ENCODE peak calls at places on chromosomes 3 and 15, in nine cellular contexts. Y is stimulated activated effector memory CD8-positive, alpha-beta T cell treated with anti-CD3 and anti-CD28 coated beads, Interleukin-12 subunit alpha, Interleukin-12 subunit beta, amount 100 ng/mL, for 72 hours; Q is activated naive CD8-positive, alpha-beta T cell treated with anti-CD3 and anti-CD28 coated beads, Interleukin-2, amount 50 U/mL, for 24 hours; G is epithelial cell of proximal tubule; O is NCI-H187 treated with DMSO at 0.1 percent for 48 hours; K is psoas muscle; S is colonic mucosa; C is mucosa of descending colon; W is lung. X is an unnamed sample.

GRCh38 chr3:66303556-66303955 is 82.8 kb downstream of the SLC25A26 start:
- DNase-seq in Q (peak), K (no peak), G (peak), W (no peak), Y (no peak), S (no peak), C (no peak), O (no peak), X (no peak)

GRCh38 chr3:31952205-31952604 is 28.9 kb downstream of the OSBPL10 start:
- DNase-seq in G (no peak), O (no peak), Q (no peak), W (no peak), K (no peak), Y (no peak), C (peak), S (no peak), X (no peak)

GRCh38 chr15:89672221-89673161 is 6.7 kb downstream of the PLIN1 start:
- DNase-seq in O (no peak), C (no peak), G (no peak), K (no peak), W (no peak), Q (no peak), S (no peak), Y (no peak), X (no peak)

GRCh38 chr3:105483476-105483875 is 116.8 kb downstream of the ALCAM start:
- DNase-seq in C (no peak), K (no peak), O (no peak), S (no peak), Q (no peak), Y (no peak), W (no peak), G (no peak), X (no peak)

GRCh38 chr15:70252056-70252935 is 154.6 kb upstream of the TLE3 start:
- DNase-seq in C (peak), W (no peak), G (no peak), Q (no peak), S (no peak), Y (no peak), K (no peak), O (peak), X (no peak)

GRCh38 chr3:5456199-5456598 is 268.7 kb downstream of the EDEM1 start:
- DNase-seq in Q (no peak), C (no peak), S (no peak), W (no peak), G (no peak), K (no peak), O (no peak), Y (no peak), X (no peak)

GRCh38 chr15:41292521-41292920 is 39.9 kb downstream of the OIP5 start:
- DNase-seq in K (no peak), Y (no peak), W (no peak), O (no peak), G (no peak), C (no peak), S (no peak), Q (no peak), X (no peak)

GRCh38 chr3:40366203-40367162 is 20.5 kb upstream of the ENTPD3 start:
- DNase-seq in G (no peak), C (no peak), S (no peak), Q (no peak), K (no peak), O (no peak), Y (no peak), W (no peak), X (no peak)

GRCh38 chr3:24523988-24524727 is 29.5 kb upstream of the THRB start:
- DNase-seq in Q (no peak), C (no peak), G (no peak), O (no peak), Y (no peak), W (no peak), K (no peak), S (no peak), X (no peak)

GRCh38 chr3:143843607-143844006 is 4.7 kb downstream of the SLC9A9 start:
- DNase-seq in W (no peak), G (no peak), C (no peak), Y (no peak), S (no peak), Q (no peak), O (no peak), K (no peak), X (no peak)

GRCh38 chr15:76866008-76866407 is 39.1 kb downstream of the SCAPER start:
- DNase-seq in Q (no peak), C (no peak), W (no peak), O (no peak), S (no peak), K (peak), G (no peak), Y (no peak), X (no peak)